ENCODE peak calls at places on chromosome 10, in ten cellular contexts. One of them, this sample, is unnamed.

GRCh38 chr10:14611971-14612693 is 162.6 kb downstream of the FAM107B start:
- DNase-seq in HS-5: no peak
- DNase-seq in RWPE1: no peak
- DNase-seq in NCI-H460: no peak
- DNase-seq in body of pancreas: peak
- DNase-seq in stimulated activated CD4-positive, alpha-beta T cell treated with anti-CD3 and anti-CD28 coated beads, Interleukin-4, amount 100 ng/mL, for 24 hours: no peak
- DNase-seq in stimulated activated effector memory CD8-positive, alpha-beta T cell treated with anti-CD3 and anti-CD28 coated beads, Interleukin-12 subunit alpha, Interleukin-12 subunit beta, amount 100 ng/mL, for 72 hours: no peak
- DNase-seq in amniotic stem cell: no peak
- DNase-seq in naive thymus-derived CD4-positive, alpha-beta T cell: no peak
- DNase-seq in heart right ventricle: no peak
- DNase-seq in this sample: no peak

GRCh38 chr10:120262857-120263547 is 194.0 kb upstream of the PLPP4 start:
- DNase-seq in HS-5: no peak
- DNase-seq in stimulated activated CD4-positive, alpha-beta T cell treated with anti-CD3 and anti-CD28 coated beads, Interleukin-4, amount 100 ng/mL, for 24 hours: no peak
- DNase-seq in naive thymus-derived CD4-positive, alpha-beta T cell: no peak
- DNase-seq in stimulated activated effector memory CD8-positive, alpha-beta T cell treated with anti-CD3 and anti-CD28 coated beads, Interleukin-12 subunit alpha, Interleukin-12 subunit beta, amount 100 ng/mL, for 72 hours: no peak
- DNase-seq in NCI-H460: no peak
- DNase-seq in amniotic stem cell: no peak
- DNase-seq in heart right ventricle: no peak
- DNase-seq in RWPE1: peak
- DNase-seq in body of pancreas: no peak
- DNase-seq in this sample: no peak

GRCh38 chr10:5625992-5626777 is 40.2 kb downstream of the ASB13 start:
- DNase-seq in amniotic stem cell: no peak
- DNase-seq in naive thymus-derived CD4-positive, alpha-beta T cell: no peak
- DNase-seq in HS-5: no peak
- DNase-seq in heart right ventricle: no peak
- DNase-seq in NCI-H460: no peak
- DNase-seq in stimulated activated effector memory CD8-positive, alpha-beta T cell treated with anti-CD3 and anti-CD28 coated beads, Interleukin-12 subunit alpha, Interleukin-12 subunit beta, amount 100 ng/mL, for 72 hours: no peak
- DNase-seq in RWPE1: no peak
- DNase-seq in stimulated activated CD4-positive, alpha-beta T cell treated with anti-CD3 and anti-CD28 coated beads, Interleukin-4, amount 100 ng/mL, for 24 hours: no peak
- DNase-seq in body of pancreas: peak
- DNase-seq in this sample: no peak

GRCh38 chr10:3666525-3667302 is 118.3 kb downstream of the KLF6 start:
- DNase-seq in amniotic stem cell: no peak
- DNase-seq in heart right ventricle: no peak
- DNase-seq in naive thymus-derived CD4-positive, alpha-beta T cell: no peak
- DNase-seq in stimulated activated CD4-positive, alpha-beta T cell treated with anti-CD3 and anti-CD28 coated beads, Interleukin-4, amount 100 ng/mL, for 24 hours: peak
- DNase-seq in RWPE1: no peak
- DNase-seq in body of pancreas: peak
- DNase-seq in HS-5: no peak
- DNase-seq in stimulated activated effector memory CD8-positive, alpha-beta T cell treated with anti-CD3 and anti-CD28 coated beads, Interleukin-12 subunit alpha, Interleukin-12 subunit beta, amount 100 ng/mL, for 72 hours: no peak
- DNase-seq in NCI-H460: no peak
- DNase-seq in this sample: no peak

GRCh38 chr10:88428442-88428841 is 154.7 kb downstream of the RNLS start:
- DNase-seq in NCI-H460: peak
- DNase-seq in HS-5: peak
- DNase-seq in body of pancreas: no peak
- DNase-seq in RWPE1: peak
- DNase-seq in amniotic stem cell: no peak
- DNase-seq in heart right ventricle: no peak
- DNase-seq in stimulated activated effector memory CD8-positive, alpha-beta T cell treated with anti-CD3 and anti-CD28 coated beads, Interleukin-12 subunit alpha, Interleukin-12 subunit beta, amount 100 ng/mL, for 72 hours: no peak
- DNase-seq in stimulated activated CD4-positive, alpha-beta T cell treated with anti-CD3 and anti-CD28 coated beads, Interleukin-4, amount 100 ng/mL, for 24 hours: no peak
- DNase-seq in naive thymus-derived CD4-positive, alpha-beta T cell: no peak
- DNase-seq in this sample: no peak

GRCh38 chr10:55500931-55501559 is 700.0 kb upstream of the PCDH15 start:
- DNase-seq in stimulated activated effector memory CD8-positive, alpha-beta T cell treated with anti-CD3 and anti-CD28 coated beads, Interleukin-12 subunit alpha, Interleukin-12 subunit beta, amount 100 ng/mL, for 72 hours: no peak
- DNase-seq in naive thymus-derived CD4-positive, alpha-beta T cell: no peak
- DNase-seq in heart right ventricle: no peak
- DNase-seq in HS-5: peak
- DNase-seq in body of pancreas: peak
- DNase-seq in RWPE1: peak
- DNase-seq in amniotic stem cell: no peak
- DNase-seq in stimulated activated CD4-positive, alpha-beta T cell treated with anti-CD3 and anti-CD28 coated beads, Interleukin-4, amount 100 ng/mL, for 24 hours: no peak
- DNase-seq in NCI-H460: peak
- DNase-seq in this sample: no peak

GRCh38 chr10:7667262-7668141 is 736 bp upstream of the ITIH5 start:
- DNase-seq in HS-5: no peak
- DNase-seq in NCI-H460: no peak
- DNase-seq in body of pancreas: no peak
- DNase-seq in stimulated activated CD4-positive, alpha-beta T cell treated with anti-CD3 and anti-CD28 coated beads, Interleukin-4, amount 100 ng/mL, for 24 hours: no peak
- DNase-seq in stimulated activated effector memory CD8-positive, alpha-beta T cell treated with anti-CD3 and anti-CD28 coated beads, Interleukin-12 subunit alpha, Interleukin-12 subunit beta, amount 100 ng/mL, for 72 hours: no peak
- DNase-seq in amniotic stem cell: no peak
- DNase-seq in naive thymus-derived CD4-positive, alpha-beta T cell: no peak
- DNase-seq in heart right ventricle: peak
- DNase-seq in RWPE1: no peak
- DNase-seq in this sample: no peak

GRCh38 chr10:31129261-31129660 is 97.6 kb upstream of the ZNF438 start:
- DNase-seq in heart right ventricle: no peak
- DNase-seq in stimulated activated CD4-positive, alpha-beta T cell treated with anti-CD3 and anti-CD28 coated beads, Interleukin-4, amount 100 ng/mL, for 24 hours: no peak
- DNase-seq in body of pancreas: peak
- DNase-seq in NCI-H460: peak
- DNase-seq in RWPE1: no peak
- DNase-seq in HS-5: no peak
- DNase-seq in stimulated activated effector memory CD8-positive, alpha-beta T cell treated with anti-CD3 and anti-CD28 coated beads, Interleukin-12 subunit alpha, Interleukin-12 subunit beta, amount 100 ng/mL, for 72 hours: no peak
- DNase-seq in naive thymus-derived CD4-positive, alpha-beta T cell: no peak
- DNase-seq in amniotic stem cell: no peak
- DNase-seq in this sample: peak

GRCh38 chr10:123704076-123704475 is 37.9 kb downstream of the GPR26 start:
- DNase-seq in naive thymus-derived CD4-positive, alpha-beta T cell: no peak
- DNase-seq in RWPE1: no peak
- DNase-seq in NCI-H460: no peak
- DNase-seq in heart right ventricle: no peak
- DNase-seq in amniotic stem cell: no peak
- DNase-seq in stimulated activated effector memory CD8-positive, alpha-beta T cell treated with anti-CD3 and anti-CD28 coated beads, Interleukin-12 subunit alpha, Interleukin-12 subunit beta, amount 100 ng/mL, for 72 hours: no peak
- DNase-seq in HS-5: no peak
- DNase-seq in stimulated activated CD4-positive, alpha-beta T cell treated with anti-CD3 and anti-CD28 coated beads, Interleukin-4, amount 100 ng/mL, for 24 hours: no peak
- DNase-seq in body of pancreas: no peak
- DNase-seq in this sample: no peak

GRCh38 chr10:126042906-126043305 is 146.5 kb downstream of the FANK1 start:
- DNase-seq in stimulated activated CD4-positive, alpha-beta T cell treated with anti-CD3 and anti-CD28 coated beads, Interleukin-4, amount 100 ng/mL, for 24 hours: no peak
- DNase-seq in naive thymus-derived CD4-positive, alpha-beta T cell: no peak
- DNase-seq in NCI-H460: no peak
- DNase-seq in RWPE1: no peak
- DNase-seq in HS-5: no peak
- DNase-seq in stimulated activated effector memory CD8-positive, alpha-beta T cell treated with anti-CD3 and anti-CD28 coated beads, Interleukin-12 subunit alpha, Interleukin-12 subunit beta, amount 100 ng/mL, for 72 hours: no peak
- DNase-seq in heart right ventricle: no peak
- DNase-seq in body of pancreas: no peak
- DNase-seq in amniotic stem cell: no peak
- DNase-seq in this sample: no peak

GRCh38 chr10:58044072-58044471 is 223.6 kb downstream of the IPMK start:
- DNase-seq in amniotic stem cell: peak
- DNase-seq in HS-5: peak
- DNase-seq in stimulated activated CD4-positive, alpha-beta T cell treated with anti-CD3 and anti-CD28 coated beads, Interleukin-4, amount 100 ng/mL, for 24 hours: no peak
- DNase-seq in heart right ventricle: no peak
- DNase-seq in stimulated activated effector memory CD8-positive, alpha-beta T cell treated with anti-CD3 and anti-CD28 coated beads, Interleukin-12 subunit alpha, Interleukin-12 subunit beta, amount 100 ng/mL, for 72 hours: no peak
- DNase-seq in body of pancreas: no peak
- DNase-seq in NCI-H460: no peak
- DNase-seq in naive thymus-derived CD4-positive, alpha-beta T cell: no peak
- DNase-seq in RWPE1: no peak
- DNase-seq in this sample: peak

GRCh38 chr10:5566606-5567005 is 41.8 kb downstream of the CALML3 start:
- DNase-seq in stimulated activated CD4-positive, alpha-beta T cell treated with anti-CD3 and anti-CD28 coated beads, Interleukin-4, amount 100 ng/mL, for 24 hours: peak
- DNase-seq in NCI-H460: no peak
- DNase-seq in HS-5: no peak
- DNase-seq in RWPE1: peak
- DNase-seq in amniotic stem cell: no peak
- DNase-seq in naive thymus-derived CD4-positive, alpha-beta T cell: no peak
- DNase-seq in stimulated activated effector memory CD8-positive, alpha-beta T cell treated with anti-CD3 and anti-CD28 coated beads, Interleukin-12 subunit alpha, Interleukin-12 subunit beta, amount 100 ng/mL, for 72 hours: no peak
- DNase-seq in body of pancreas: no peak
- DNase-seq in heart right ventricle: no peak
- DNase-seq in this sample: no peak

GRCh38 chr10:125035136-125035535 is 93.2 kb downstream of the ZRANB1 start:
- DNase-seq in stimulated activated effector memory CD8-positive, alpha-beta T cell treated with anti-CD3 and anti-CD28 coated beads, Interleukin-12 subunit alpha, Interleukin-12 subunit beta, amount 100 ng/mL, for 72 hours: no peak
- DNase-seq in amniotic stem cell: peak
- DNase-seq in naive thymus-derived CD4-positive, alpha-beta T cell: no peak
- DNase-seq in stimulated activated CD4-positive, alpha-beta T cell treated with anti-CD3 and anti-CD28 coated beads, Interleukin-4, amount 100 ng/mL, for 24 hours: no peak
- DNase-seq in RWPE1: peak
- DNase-seq in body of pancreas: no peak
- DNase-seq in HS-5: peak
- DNase-seq in heart right ventricle: no peak
- DNase-seq in NCI-H460: peak
- DNase-seq in this sample: peak

GRCh38 chr10:42998481-42999384 is 78.1 kb upstream of the RET start:
- DNase-seq in stimulated activated CD4-positive, alpha-beta T cell treated with anti-CD3 and anti-CD28 coated beads, Interleukin-4, amount 100 ng/mL, for 24 hours: no peak
- DNase-seq in naive thymus-derived CD4-positive, alpha-beta T cell: no peak
- DNase-seq in amniotic stem cell: no peak
- DNase-seq in body of pancreas: no peak
- DNase-seq in stimulated activated effector memory CD8-positive, alpha-beta T cell treated with anti-CD3 and anti-CD28 coated beads, Interleukin-12 subunit alpha, Interleukin-12 subunit beta, amount 100 ng/mL, for 72 hours: no peak
- DNase-seq in NCI-H460: no peak
- DNase-seq in heart right ventricle: no peak
- DNase-seq in HS-5: no peak
- DNase-seq in RWPE1: no peak
- DNase-seq in this sample: no peak

GRCh38 chr10:94292448-94293118 is 70.2 kb downstream of the NOC3L start:
- DNase-seq in heart right ventricle: peak
- DNase-seq in body of pancreas: peak
- DNase-seq in NCI-H460: no peak
- DNase-seq in naive thymus-derived CD4-positive, alpha-beta T cell: no peak
- DNase-seq in HS-5: peak
- DNase-seq in amniotic stem cell: no peak
- DNase-seq in stimulated activated CD4-positive, alpha-beta T cell treated with anti-CD3 and anti-CD28 coated beads, Interleukin-4, amount 100 ng/mL, for 24 hours: no peak
- DNase-seq in RWPE1: no peak
- DNase-seq in stimulated activated effector memory CD8-positive, alpha-beta T cell treated with anti-CD3 and anti-CD28 coated beads, Interleukin-12 subunit alpha, Interleukin-12 subunit beta, amount 100 ng/mL, for 72 hours: no peak
- DNase-seq in this sample: no peak

GRCh38 chr10:27646194-27646593 is 99.4 kb downstream of the MKX start:
- DNase-seq in HS-5: peak
- DNase-seq in naive thymus-derived CD4-positive, alpha-beta T cell: no peak
- DNase-seq in stimulated activated effector memory CD8-positive, alpha-beta T cell treated with anti-CD3 and anti-CD28 coated beads, Interleukin-12 subunit alpha, Interleukin-12 subunit beta, amount 100 ng/mL, for 72 hours: no peak
- DNase-seq in heart right ventricle: no peak
- DNase-seq in RWPE1: no peak
- DNase-seq in stimulated activated CD4-positive, alpha-beta T cell treated with anti-CD3 and anti-CD28 coated beads, Interleukin-4, amount 100 ng/mL, for 24 hours: no peak
- DNase-seq in NCI-H460: no peak
- DNase-seq in amniotic stem cell: peak
- DNase-seq in body of pancreas: no peak
- DNase-seq in this sample: no peak

GRCh38 chr10:75487087-75487784 is 55.8 kb downstream of the LRMDA start:
- DNase-seq in stimulated activated effector memory CD8-positive, alpha-beta T cell treated with anti-CD3 and anti-CD28 coated beads, Interleukin-12 subunit alpha, Interleukin-12 subunit beta, amount 100 ng/mL, for 72 hours: no peak
- DNase-seq in NCI-H460: no peak
- DNase-seq in body of pancreas: no peak
- DNase-seq in heart right ventricle: no peak
- DNase-seq in RWPE1: no peak
- DNase-seq in stimulated activated CD4-positive, alpha-beta T cell treated with anti-CD3 and anti-CD28 coated beads, Interleukin-4, amount 100 ng/mL, for 24 hours: no peak
- DNase-seq in HS-5: no peak
- DNase-seq in amniotic stem cell: no peak
- DNase-seq in naive thymus-derived CD4-positive, alpha-beta T cell: no peak
- DNase-seq in this sample: no peak

GRCh38 chr10:103145860-103146466 is 47.1 kb downstream of the NT5C2 start:
- DNase-seq in body of pancreas: peak
- DNase-seq in naive thymus-derived CD4-positive, alpha-beta T cell: no peak
- DNase-seq in amniotic stem cell: peak
- DNase-seq in RWPE1: peak
- DNase-seq in stimulated activated CD4-positive, alpha-beta T cell treated with anti-CD3 and anti-CD28 coated beads, Interleukin-4, amount 100 ng/mL, for 24 hours: no peak
- DNase-seq in stimulated activated effector memory CD8-positive, alpha-beta T cell treated with anti-CD3 and anti-CD28 coated beads, Interleukin-12 subunit alpha, Interleukin-12 subunit beta, amount 100 ng/mL, for 72 hours: no peak
- DNase-seq in heart right ventricle: peak
- DNase-seq in HS-5: peak
- DNase-seq in NCI-H460: peak
- DNase-seq in this sample: peak

GRCh38 chr10:122461729-122462532 is 578 bp downstream of the HTRA1 start:
- DNase-seq in amniotic stem cell: no peak
- DNase-seq in NCI-H460: no peak
- DNase-seq in heart right ventricle: peak
- DNase-seq in body of pancreas: peak
- DNase-seq in stimulated activated effector memory CD8-positive, alpha-beta T cell treated with anti-CD3 and anti-CD28 coated beads, Interleukin-12 subunit alpha, Interleukin-12 subunit beta, amount 100 ng/mL, for 72 hours: no peak
- DNase-seq in stimulated activated CD4-positive, alpha-beta T cell treated with anti-CD3 and anti-CD28 coated beads, Interleukin-4, amount 100 ng/mL, for 24 hours: no peak
- DNase-seq in naive thymus-derived CD4-positive, alpha-beta T cell: no peak
- DNase-seq in RWPE1: peak
- DNase-seq in HS-5: no peak
- DNase-seq in this sample: no peak

GRCh38 chr10:1382711-1383110 is 326.5 kb downstream of the WDR37 start:
- DNase-seq in NCI-H460: no peak
- DNase-seq in amniotic stem cell: no peak
- DNase-seq in heart right ventricle: no peak
- DNase-seq in naive thymus-derived CD4-positive, alpha-beta T cell: no peak
- DNase-seq in RWPE1: no peak
- DNase-seq in stimulated activated CD4-positive, alpha-beta T cell treated with anti-CD3 and anti-CD28 coated beads, Interleukin-4, amount 100 ng/mL, for 24 hours: no peak
- DNase-seq in HS-5: no peak
- DNase-seq in stimulated activated effector memory CD8-positive, alpha-beta T cell treated with anti-CD3 and anti-CD28 coated beads, Interleukin-12 subunit alpha, Interleukin-12 subunit beta, amount 100 ng/mL, for 72 hours: no peak
- DNase-seq in body of pancreas: no peak
- DNase-seq in this sample: no peak

GRCh38 chr10:17075510-17075909 is 54.1 kb downstream of the CUBN start:
- DNase-seq in heart right ventricle: no peak
- DNase-seq in naive thymus-derived CD4-positive, alpha-beta T cell: no peak
- DNase-seq in amniotic stem cell: peak
- DNase-seq in stimulated activated CD4-positive, alpha-beta T cell treated with anti-CD3 and anti-CD28 coated beads, Interleukin-4, amount 100 ng/mL, for 24 hours: no peak
- DNase-seq in NCI-H460: peak
- DNase-seq in stimulated activated effector memory CD8-positive, alpha-beta T cell treated with anti-CD3 and anti-CD28 coated beads, Interleukin-12 subunit alpha, Interleukin-12 subunit beta, amount 100 ng/mL, for 72 hours: no peak
- DNase-seq in HS-5: no peak
- DNase-seq in RWPE1: peak
- DNase-seq in body of pancreas: peak
- DNase-seq in this sample: peak

GRCh38 chr10:78470267-78471103 is 436.8 kb downstream of the RPS24 start:
- DNase-seq in RWPE1: no peak
- DNase-seq in stimulated activated CD4-positive, alpha-beta T cell treated with anti-CD3 and anti-CD28 coated beads, Interleukin-4, amount 100 ng/mL, for 24 hours: no peak
- DNase-seq in heart right ventricle: no peak
- DNase-seq in NCI-H460: no peak
- DNase-seq in body of pancreas: no peak
- DNase-seq in stimulated activated effector memory CD8-positive, alpha-beta T cell treated with anti-CD3 and anti-CD28 coated beads, Interleukin-12 subunit alpha, Interleukin-12 subunit beta, amount 100 ng/mL, for 72 hours: no peak
- DNase-seq in amniotic stem cell: no peak
- DNase-seq in HS-5: no peak
- DNase-seq in naive thymus-derived CD4-positive, alpha-beta T cell: no peak
- DNase-seq in this sample: no peak

GRCh38 chr10:112615269-112615668 is 168.3 kb downstream of the VTI1A start:
- DNase-seq in naive thymus-derived CD4-positive, alpha-beta T cell: no peak
- DNase-seq in RWPE1: peak
- DNase-seq in NCI-H460: no peak
- DNase-seq in HS-5: no peak
- DNase-seq in heart right ventricle: no peak
- DNase-seq in stimulated activated CD4-positive, alpha-beta T cell treated with anti-CD3 and anti-CD28 coated beads, Interleukin-4, amount 100 ng/mL, for 24 hours: no peak
- DNase-seq in stimulated activated effector memory CD8-positive, alpha-beta T cell treated with anti-CD3 and anti-CD28 coated beads, Interleukin-12 subunit alpha, Interleukin-12 subunit beta, amount 100 ng/mL, for 72 hours: no peak
- DNase-seq in amniotic stem cell: no peak
- DNase-seq in body of pancreas: no peak
- DNase-seq in this sample: no peak

GRCh38 chr10:34078798-34079470 is 736.2 kb downstream of the PARD3 start:
- DNase-seq in RWPE1: no peak
- DNase-seq in amniotic stem cell: no peak
- DNase-seq in body of pancreas: peak
- DNase-seq in stimulated activated effector memory CD8-positive, alpha-beta T cell treated with anti-CD3 and anti-CD28 coated beads, Interleukin-12 subunit alpha, Interleukin-12 subunit beta, amount 100 ng/mL, for 72 hours: no peak
- DNase-seq in stimulated activated CD4-positive, alpha-beta T cell treated with anti-CD3 and anti-CD28 coated beads, Interleukin-4, amount 100 ng/mL, for 24 hours: no peak
- DNase-seq in HS-5: no peak
- DNase-seq in NCI-H460: no peak
- DNase-seq in naive thymus-derived CD4-positive, alpha-beta T cell: no peak
- DNase-seq in heart right ventricle: peak
- DNase-seq in this sample: no peak

GRCh38 chr10:50594012-50594411 is 29.7 kb downstream of the SGMS1 start:
- DNase-seq in HS-5: no peak
- DNase-seq in body of pancreas: peak
- DNase-seq in naive thymus-derived CD4-positive, alpha-beta T cell: no peak
- DNase-seq in stimulated activated CD4-positive, alpha-beta T cell treated with anti-CD3 and anti-CD28 coated beads, Interleukin-4, amount 100 ng/mL, for 24 hours: no peak
- DNase-seq in heart right ventricle: no peak
- DNase-seq in stimulated activated effector memory CD8-positive, alpha-beta T cell treated with anti-CD3 and anti-CD28 coated beads, Interleukin-12 subunit alpha, Interleukin-12 subunit beta, amount 100 ng/mL, for 72 hours: no peak
- DNase-seq in RWPE1: no peak
- DNase-seq in amniotic stem cell: peak
- DNase-seq in NCI-H460: peak
- DNase-seq in this sample: peak

GRCh38 chr10:48577158-48577557 is 27.7 kb downstream of the ARHGAP22 start:
- DNase-seq in stimulated activated effector memory CD8-positive, alpha-beta T cell treated with anti-CD3 and anti-CD28 coated beads, Interleukin-12 subunit alpha, Interleukin-12 subunit beta, amount 100 ng/mL, for 72 hours: no peak
- DNase-seq in RWPE1: no peak
- DNase-seq in heart right ventricle: no peak
- DNase-seq in NCI-H460: no peak
- DNase-seq in stimulated activated CD4-positive, alpha-beta T cell treated with anti-CD3 and anti-CD28 coated beads, Interleukin-4, amount 100 ng/mL, for 24 hours: no peak
- DNase-seq in body of pancreas: peak
- DNase-seq in HS-5: no peak
- DNase-seq in amniotic stem cell: no peak
- DNase-seq in naive thymus-derived CD4-positive, alpha-beta T cell: no peak
- DNase-seq in this sample: no peak